ENCODE peak calls at places on chromosomes 3 and 15, in five cellular contexts. P is body of pancreas; M is ELR; B is activated CD4-positive, alpha-beta T cell treated with anti-CD3 and anti-CD28 coated beads for 1 hour; E is endothelial cell. R is an unnamed sample.

GRCh38 chr3:160857476-160857875 is 101.4 kb downstream of the PPM1L start:
- DNase-seq in P (no peak), M (no peak), B (no peak), E (no peak), R (no peak)

GRCh38 chr3:143657391-143657790 is 190.9 kb downstream of the SLC9A9 start:
- DNase-seq in P (no peak), M (no peak), B (no peak), E (no peak), R (no peak)

GRCh38 chr3:194449913-194450312 is 36.9 kb downstream of the ATP13A3 start:
- DNase-seq in P (no peak), M (peak), B (no peak), E (no peak), R (no peak)

GRCh38 chr3:33089515-33089914 is 7.4 kb downstream of the GLB1 start:
- DNase-seq in P (no peak), M (no peak), B (no peak), E (no peak), R (no peak)

GRCh38 chr3:72123908-72124441 is 339.0 kb upstream of the PROK2 start:
- DNase-seq in P (peak), M (peak), B (no peak), E (no peak), R (no peak)

GRCh38 chr3:11944052-11944673 is 60.0 kb upstream of the SYN2 start:
- DNase-seq in P (peak), M (peak), B (no peak), E (peak), R (no peak)

GRCh38 chr3:195065864-195066185 is 205.1 kb downstream of the XXYLT1 start:
- DNase-seq in P (no peak), M (no peak), B (no peak), E (no peak), R (no peak)

GRCh38 chr3:66885326-66886000 is 112.6 kb upstream of the KBTBD8 start:
- DNase-seq in P (peak), M (peak), B (no peak), E (no peak), R (no peak)

GRCh38 chr3:152338159-152338720 is 69.5 kb downstream of the MBNL1 start:
- DNase-seq in P (no peak), M (no peak), B (no peak), E (no peak), R (no peak)

GRCh38 chr3:109806929-109807328 is 469.6 kb upstream of the DPPA4 start:
- DNase-seq in P (no peak), M (peak), B (no peak), E (no peak), R (peak)

GRCh38 chr3:107643038-107643883 is 120.5 kb downstream of the BBX start:
- DNase-seq in P (no peak), M (peak), B (no peak), E (no peak), R (no peak)

GRCh38 chr3:109355625-109356441 is 18.5 kb upstream of the DPPA4 start:
- DNase-seq in P (no peak), M (no peak), B (no peak), E (no peak), R (no peak)

GRCh38 chr15:74220475-74221248 is 15.5 kb upstream of the CCDC33 start:
- DNase-seq in P (no peak), M (no peak), B (no peak), E (no peak), R (no peak)

GRCh38 chr3:69987833-69988232 is 11.7 kb upstream of the SAMMSON start:
- DNase-seq in P (no peak), M (no peak), B (no peak), E (no peak), R (no peak)

GRCh38 chr3:49700453-49701128 is 11.2 kb downstream of the RNF123 start:
- DNase-seq in P (no peak), M (no peak), B (no peak), E (no peak), R (no peak)

GRCh38 chr15:85950101-85950500 is 129.6 kb upstream of the AGBL1 start:
- DNase-seq in P (no peak), M (no peak), B (no peak), E (no peak), R (no peak)

GRCh38 chr15:55827965-55828364 is 85.0 kb upstream of the PRTG start:
- DNase-seq in P (no peak), M (no peak), B (no peak), E (no peak), R (no peak)

GRCh38 chr3:104911376-104911775 is 455.3 kb upstream of the ALCAM start:
- DNase-seq in P (no peak), M (no peak), B (no peak), E (no peak), R (no peak)

GRCh38 chr3:152095472-152095871 is 173.3 kb upstream of the MBNL1 start:
- DNase-seq in P (no peak), M (no peak), B (no peak), E (no peak), R (no peak)

GRCh38 chr3:128726691-128727031 is 678 bp downstream of the RAB7A start:
- DNase-seq in P (peak), M (peak), B (peak), E (peak), R (peak)

GRCh38 chr3:155334897-155335883 is 41.7 kb upstream of the STRIT1 start:
- DNase-seq in P (no peak), M (no peak), B (no peak), E (peak), R (no peak)

GRCh38 chr3:52278510-52279069 is at the start of gene WDR82:
- DNase-seq in P (peak), M (peak), B (peak), E (peak), R (peak)

GRCh38 chr15:93028632-93029612 is 60.1 kb downstream of the RGMA start:
- DNase-seq in P (peak), M (peak), B (no peak), E (no peak), R (no peak)

GRCh38 chr3:171566803-171567422 is 106.7 kb upstream of the TNIK start:
- DNase-seq in P (no peak), M (peak), B (no peak), E (no peak), R (no peak)

GRCh38 chr3:22887664-22888291 is 315.3 kb upstream of the UBE2E2 start:
- DNase-seq in P (no peak), M (peak), B (no peak), E (peak), R (no peak)

GRCh38 chr3:191300422-191300821 is 28.8 kb upstream of the CCDC50 start:
- DNase-seq in P (no peak), M (no peak), B (no peak), E (no peak), R (no peak)

GRCh38 chr3:99637381-99638111 is 848 bp upstream of the COL8A1 start:
- DNase-seq in P (peak), M (peak), B (no peak), E (peak), R (no peak)

GRCh38 chr15:69484837-69485236 is 32.2 kb downstream of the RPLP1 start:
- DNase-seq in P (no peak), M (no peak), B (no peak), E (no peak), R (no peak)

GRCh38 chr3:138051946-138052802 is 42.2 kb downstream of the CLDN18 start:
- DNase-seq in P (peak), M (peak), B (no peak), E (peak), R (peak)